ENCODE peak calls at places on chromosomes 2 and 18, in four cellular contexts. Y is ovary; Q is stimulated activated naive B cell treated with anti-CD40 and anti-IgM and Interleukin-4, amounts not matched to agents 10 μg/mL and 1 μg/mL and 100 μg/mL, for 72 hours; G is stimulated activated CD4-positive, alpha-beta T cell treated with anti-CD3 and anti-CD28 coated beads, Interleukin-1b, Interleukin-23, amount 100 ng/mL, for 24 hours. B is an unnamed sample.

GRCh38 chr18:36132756-36133155 is 3.1 kb downstream of the ELP2 start:
- DNase-seq in Y (no peak), Q (no peak), G (no peak), B (no peak)

GRCh38 chr2:130372055-130372832 is 16.4 kb downstream of the PTPN18 start:
- DNase-seq in G (peak; percentile 59), Q (peak; percentile 82), Y (peak; percentile 91), B (peak; percentile 91)

GRCh38 chr18:10660485-10660884 is 134.7 kb downstream of the NAPG start:
- DNase-seq in Y (no peak), G (no peak), Q (no peak), B (no peak)

GRCh38 chr2:202049092-202049728 is 15.6 kb downstream of the FZD7 start:
- DNase-seq in Y (no peak), G (no peak), Q (no peak), B (no peak)

GRCh38 chr18:58900015-58900649 is 35.5 kb downstream of the ZNF532 start:
- DNase-seq in Q (no peak), G (no peak), Y (no peak), B (no peak)

GRCh38 chr2:188523901-188524300 is 232.2 kb downstream of the GULP1 start:
- DNase-seq in G (no peak), Y (no peak), Q (no peak), B (no peak)

GRCh38 chr2:169670215-169670651 is 24.0 kb downstream of the CFAP210 start:
- DNase-seq in Q (no peak), G (no peak), Y (no peak), B (no peak)

GRCh38 chr2:38602136-38602731 is 494 bp downstream of the HNRNPLL start:
- DNase-seq in G (peak; percentile 24), Q (peak; percentile 25), Y (peak; percentile 56), B (no peak)

GRCh38 chr2:18063826-18064485 is 185.5 kb downstream of the KCNS3 start:
- DNase-seq in Q (no peak), Y (no peak), G (no peak), B (no peak)

GRCh38 chr2:218658671-218659257 is 659 bp downstream of the ZNF142 start:
- DNase-seq in Q (peak; percentile 42), Y (no peak), G (peak; percentile 29), B (peak; percentile 68)

GRCh38 chr18:25326231-25327042 is 25.5 kb downstream of the ZNF521 start:
- DNase-seq in Q (no peak), Y (no peak), G (no peak), B (no peak)

GRCh38 chr2:27583390-27583915 is 611 bp downstream of the ZNF512 start:
- DNase-seq in Q (no peak), G (no peak), Y (no peak), B (no peak)

GRCh38 chr18:79576686-79577351 is 102.8 kb upstream of the CTDP1 start:
- DNase-seq in Y (peak; percentile 65), Q (no peak), G (no peak), B (no peak)

GRCh38 chr18:46387426-46388131 is 269.4 kb downstream of the LOXHD1 start:
- DNase-seq in Y (no peak), G (no peak), Q (no peak), B (no peak)

GRCh38 chr18:45774065-45774521 is 50.1 kb downstream of the SLC14A1 start:
- DNase-seq in Y (no peak), G (no peak), Q (no peak), B (no peak)

GRCh38 chr2:119826370-119826961 is 66.7 kb downstream of the PTPN4 start:
- DNase-seq in Y (no peak), Q (no peak), G (no peak), B (peak; percentile 28)

GRCh38 chr2:167582619-167583018 is 664.8 kb downstream of the STK39 start:
- DNase-seq in Y (no peak), G (no peak), Q (no peak), B (no peak)

GRCh38 chr18:13710460-13710859 is 15.9 kb downstream of the FAM210A start:
- DNase-seq in Y (no peak), Q (no peak), G (no peak), B (no peak)

GRCh38 chr2:47073641-47074040 is 81.5 kb downstream of the STPG4 start:
- DNase-seq in G (no peak), Q (no peak), Y (no peak), B (no peak)

GRCh38 chr2:3195865-3196504 is 181.6 kb downstream of the EIPR1 start:
- DNase-seq in G (no peak), Q (no peak), Y (no peak), B (no peak)

GRCh38 chr2:160156665-160157064 is 43.4 kb downstream of the ITGB6 start:
- DNase-seq in Q (no peak), Y (no peak), G (no peak), B (no peak)

GRCh38 chr18:65725421-65726050 is 25.3 kb upstream of the CDH7 start:
- DNase-seq in Q (no peak), G (no peak), Y (no peak), B (no peak)

GRCh38 chr18:6929370-6930102 is 188.1 kb downstream of the LAMA1 start:
- DNase-seq in Q (no peak), Y (no peak), G (no peak), B (no peak)

GRCh38 chr2:240780023-240780831 is 39.8 kb downstream of the KIF1A start:
- DNase-seq in Q (no peak), Y (peak; percentile 61), G (no peak), B (no peak)

GRCh38 chr2:151904807-151905206 is 76.6 kb upstream of the ARL5A start:
- DNase-seq in Y (no peak), Q (no peak), G (no peak), B (no peak)

GRCh38 chr18:74540689-74541421 is 6.6 kb downstream of the CNDP1 start:
- DNase-seq in G (no peak), Y (no peak), Q (no peak), B (no peak)

GRCh38 chr2:105606081-105606480 is 138.6 kb upstream of the NCK2 start:
- DNase-seq in Y (no peak), Q (no peak), G (no peak), B (no peak)

GRCh38 chr2:100713106-100713505 is 106.8 kb upstream of the NPAS2 start:
- DNase-seq in Q (no peak), G (no peak), Y (no peak), B (no peak)

GRCh38 chr18:21063011-21063410 is 48.6 kb downstream of the ROCK1 start:
- DNase-seq in Q (no peak), G (no peak), Y (no peak), B (no peak)

GRCh38 chr2:62383843-62384242 is 122.2 kb downstream of the TMEM17 start:
- DNase-seq in Q (no peak), G (no peak), Y (no peak), B (no peak)

GRCh38 chr2:112665113-112665780 is 19.5 kb downstream of the SLC20A1 start:
- DNase-seq in Y (no peak), G (no peak), Q (no peak), B (no peak)

GRCh38 chr2:18949871-18950597 is 360.7 kb upstream of the NT5C1B start:
- DNase-seq in G (no peak), Y (no peak), Q (no peak), B (no peak)

GRCh38 chr2:56981554-56981953 is 797.8 kb downstream of the CCDC85A start:
- DNase-seq in Q (no peak), Y (no peak), G (no peak), B (no peak)

GRCh38 chr2:174590928-174591648 is 6.5 kb downstream of the WIPF1 start:
- DNase-seq in G (no peak), Q (no peak), Y (no peak), B (no peak)

GRCh38 chr2:42298132-42298531 is 62.9 kb downstream of the COX7A2L start:
- DNase-seq in Y (no peak), G (no peak), Q (no peak), B (no peak)

GRCh38 chr18:59990121-59990818 is 90.5 kb downstream of the PMAIP1 start:
- DNase-seq in Y (no peak), Q (no peak), G (no peak), B (no peak)

GRCh38 chr2:180980185-180980942 is at the start of gene UBE2E3:
- DNase-seq in G (peak; percentile 58), Y (peak; percentile 87), Q (peak; percentile 75), B (peak; percentile 89)

B was measured in GM20000.